ENCODE peak calls at places on chromosomes 2 and 18, in six cellular contexts. B, X, N, E, D and M are unnamed samples.
A peak's percentile ranks its signal among the peaks of the same experiment; 100 is the strongest.

GRCh38 chr2:20050104-20050711 is 1.2 kb downstream of the LAPTM4A start:
- DNase-seq in D (no peak), N (peak; percentile 88), E (no peak), X (peak; percentile 41), B (no peak), M (no peak)

GRCh38 chr2:37656512-37657423 is 14.7 kb downstream of the CDC42EP3 start:
- DNase-seq in X (no peak), E (no peak), D (no peak), N (no peak), B (no peak), M (no peak)

GRCh38 chr18:58541137-58541788 is 87.6 kb downstream of the ALPK2 start:
- DNase-seq in N (peak; percentile 44), D (peak; percentile 74), X (no peak), B (no peak), E (peak; percentile 66), M (no peak)

GRCh38 chr2:157479081-157480027 is 35.5 kb upstream of the CYTIP start:
- DNase-seq in B (no peak), E (no peak), X (no peak), D (no peak), N (no peak), M (no peak)

GRCh38 chr2:102789349-102790085 is 27.7 kb downstream of the TMEM182 start:
- DNase-seq in N (no peak), D (no peak), E (no peak), B (no peak), X (no peak), M (no peak)

GRCh38 chr18:24268784-24269550 is 128.7 kb downstream of the OSBPL1A start:
- DNase-seq in E (no peak), X (no peak), B (no peak), N (no peak), D (no peak), M (no peak)

GRCh38 chr2:71721362-71721665 is 268.0 kb downstream of the DYSF start:
- DNase-seq in B (no peak), N (no peak), D (no peak), X (no peak), E (no peak), M (no peak)

GRCh38 chr2:8572712-8573233 is 109.1 kb upstream of the ID2 start:
- DNase-seq in B (peak; percentile 46), N (no peak), X (no peak), E (no peak), D (no peak), M (no peak)

GRCh38 chr2:86704482-86704971 is 15.6 kb upstream of the RMND5A start:
- DNase-seq in N (peak; percentile 78), D (peak; percentile 75), B (no peak), E (no peak), X (peak; percentile 37), M (peak; percentile 26)

GRCh38 chr2:105502625-105503334 is 103.9 kb upstream of the FHL2 start:
- DNase-seq in N (no peak), D (no peak), E (no peak), B (no peak), X (no peak), M (no peak)

GRCh38 chr2:209960676-209961630 is 41.5 kb upstream of the RPE start:
- DNase-seq in D (peak; percentile 65), X (peak; percentile 56), B (peak; percentile 54), E (peak; percentile 53), N (peak; percentile 37), M (no peak)

GRCh38 chr18:71131918-71132317 is 843.1 kb downstream of the SOCS6 start:
- DNase-seq in D (no peak), E (no peak), N (no peak), X (no peak), B (no peak), M (no peak)

GRCh38 chr2:175755169-175755568 is 246.9 kb downstream of the LNPK start:
- DNase-seq in E (no peak), X (no peak), B (no peak), D (no peak), N (no peak), M (no peak)

GRCh38 chr2:102504833-102505232 is 31.8 kb downstream of the SLC9A4 start:
- DNase-seq in N (no peak), E (no peak), D (no peak), X (no peak), B (no peak), M (no peak)

GRCh38 chr2:41222593-41222992 is 770.7 kb upstream of the SLC8A1 start:
- DNase-seq in E (no peak), X (no peak), B (no peak), N (no peak), D (no peak), M (no peak)

GRCh38 chr2:19114754-19115231 is 243.6 kb downstream of the OSR1 start:
- DNase-seq in X (no peak), N (no peak), E (no peak), D (no peak), B (no peak), M (no peak)

GRCh38 chr2:74290066-74290465 is 53.1 kb downstream of the SLC4A5 start:
- DNase-seq in B (no peak), D (no peak), N (no peak), E (no peak), X (no peak), M (no peak)

GRCh38 chr18:30386624-30387023 is 655.9 kb downstream of the DSC3 start:
- DNase-seq in X (no peak), N (no peak), E (no peak), D (no peak), B (no peak), M (no peak)

GRCh38 chr2:15145919-15146318 is 415.2 kb downstream of the NBAS start:
- DNase-seq in X (no peak), B (no peak), E (no peak), D (no peak), N (no peak), M (no peak)

GRCh38 chr2:10408649-10409579 is 39.2 kb downstream of the ODC1 start:
- DNase-seq in E (peak; percentile 93), N (peak; percentile 64), X (peak; percentile 78), B (peak; percentile 91), D (peak; percentile 79), M (peak; percentile 81)
- TF ChIP-seq POLR2A in E (no peak), N (no peak), X (no peak), B (peak; percentile 26), D (peak; percentile 70), M (no peak)

DNA sequence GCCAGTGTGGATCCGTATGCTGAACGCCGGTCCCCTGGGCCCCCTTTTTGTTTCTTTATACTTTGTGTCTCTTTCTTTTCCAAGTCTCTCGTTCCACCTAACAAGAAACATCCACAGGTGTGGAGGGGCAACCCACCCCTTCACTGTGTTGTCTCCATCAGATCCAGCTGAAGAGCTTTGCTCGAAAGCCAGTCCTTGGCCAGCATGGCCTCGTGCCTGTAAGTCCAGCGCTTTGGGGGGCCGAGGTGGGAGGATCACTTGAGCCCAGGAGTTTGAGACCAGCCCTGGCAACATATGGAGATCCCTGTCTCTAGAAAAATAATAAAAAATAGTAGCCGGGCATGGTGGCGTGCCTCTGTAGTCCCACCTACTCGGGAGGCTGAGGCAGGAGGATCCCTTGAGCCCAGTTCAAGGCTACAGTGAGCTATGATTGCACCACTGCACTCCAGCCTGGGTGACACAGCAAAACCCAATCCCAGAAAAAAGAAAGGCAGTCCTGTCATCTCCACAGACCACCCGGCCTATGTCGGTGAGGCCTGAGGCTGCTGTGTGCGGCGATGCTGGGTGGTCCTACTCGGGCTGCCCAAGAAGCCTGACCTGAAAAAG is 3.4 kb upstream of the HSBP1L1 start:
- DNase-seq in X (no peak), B (no peak), E (no peak), D (no peak), N (no peak), M (no peak)
- H3K4me1 ChIP-seq in X (peaks cover 5% of the 10 kb centered on the region), B (peaks cover 6% of the 10 kb centered on the region), E (peaks cover 2% of the 10 kb centered on the region), D (peaks cover 57% of the 10 kb centered on the region), N (peaks cover 7% of the 10 kb centered on the region), M (no peaks in the 10 kb centered on the region)

DNA sequence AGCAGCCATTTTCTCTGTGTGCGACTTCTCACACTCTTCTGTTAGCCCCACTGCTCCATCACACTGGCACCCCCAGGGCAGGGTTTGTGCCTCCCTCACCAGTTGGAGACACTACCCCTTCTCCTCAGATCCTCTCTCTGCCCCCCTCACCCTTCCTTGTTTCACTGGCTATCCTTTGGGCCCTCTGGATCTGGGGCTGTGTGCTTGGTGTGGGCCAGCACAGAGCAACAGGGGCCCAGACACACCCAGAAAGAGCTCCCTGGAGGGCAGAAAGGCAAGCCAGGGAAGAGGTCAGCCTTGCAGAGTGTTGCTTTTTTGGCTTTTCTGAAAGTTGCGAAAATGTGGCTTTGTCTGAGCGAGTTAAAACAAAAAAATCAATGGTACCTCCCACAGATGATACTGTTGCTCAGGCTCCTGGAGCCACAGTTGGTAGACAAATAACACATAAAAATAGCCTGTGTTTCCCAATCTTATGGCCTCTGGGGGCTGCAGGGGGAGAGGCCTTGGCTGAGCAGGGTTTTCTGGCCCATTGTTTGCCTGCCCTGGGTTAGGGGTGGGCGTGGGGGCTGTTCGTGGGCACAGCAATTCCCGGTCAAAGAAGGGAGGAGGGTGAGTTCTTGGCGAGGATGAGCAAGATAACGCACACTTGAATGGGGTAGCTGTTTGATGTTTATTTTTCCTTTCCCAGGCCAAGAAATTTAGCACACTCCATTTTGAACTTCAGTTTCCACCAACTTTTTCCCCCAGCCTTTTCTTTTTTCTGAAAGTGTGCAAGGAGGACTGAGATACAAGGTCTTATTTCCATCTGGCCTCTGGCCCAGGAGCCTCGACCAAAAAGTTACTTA is 167.0 kb upstream of the HAAO start:
- DNase-seq in B (peak; percentile 81), E (no peak), N (peak; percentile 61), X (peak; percentile 47), D (no peak), M (peak; percentile 92)
- H3K27ac ChIP-seq in B (peak overlapping the region; percentile 83), E (no peak overlapping the region), N (peak overlapping the region; percentile 95), X (peak overlapping the region; percentile 82), D (no peak overlapping the region), M (peak overlapping the region; percentile 93)

DNA sequence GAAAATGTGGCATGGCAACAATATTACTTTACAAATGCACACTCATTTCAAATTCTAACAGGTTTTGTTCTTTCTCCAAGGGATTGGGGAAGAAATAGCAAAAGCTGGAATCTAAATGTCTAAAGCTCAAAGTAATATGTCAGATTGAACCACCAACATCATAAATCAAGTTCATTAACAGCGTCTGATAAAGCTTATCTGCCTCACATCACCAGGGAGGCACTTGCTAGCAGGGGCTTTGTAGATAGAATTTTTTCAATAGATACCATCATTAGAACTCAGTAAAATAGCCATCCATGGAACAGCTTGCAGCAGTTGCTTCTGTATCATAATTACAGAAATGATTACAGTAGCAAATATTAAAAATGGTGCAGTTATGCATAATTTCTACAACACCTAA is 362.1 kb upstream of the FSHR start:
- DNase-seq in B (no peak), X (no peak), N (no peak), E (no peak), D (no peak), M (no peak)
- TF ChIP-seq POLR2A in B (no peak), X (no peak), N (no peak), E (no peak), D (no peak), M (no peak)

GRCh38 chr2:164869420-164869772 is 27.8 kb upstream of the COBLL1 start:
- DNase-seq in D (no peak), X (no peak), E (no peak), B (no peak), N (no peak), M (no peak)
- H3K4me1 ChIP-seq in D (no peaks in the 10 kb centered on the region), X (no peaks in the 10 kb centered on the region), E (no peaks in the 10 kb centered on the region), B (peaks cover 17% of the 10 kb centered on the region), N (no peaks in the 10 kb centered on the region), M (no peaks in the 10 kb centered on the region)